ENCODE peak calls at places on chromosomes 2 and 18, in six cellular contexts. D is psoas muscle; Z is HL-60; Y is CD8-positive, alpha-beta memory T cell; C is GM23338; H is SK-N-SH. M is an unnamed sample. For H3K27me3, the result is how much of the 10 kb centered on the place peaks cover.

GRCh38 chr2:182543746-182544525 is 117.1 kb upstream of the PDE1A start:
- DNase-seq in D (no peak), Z (no peak), Y (no peak), C (no peak), H (no peak), M (no peak)

GRCh38 chr2:163210430-163210918 is 371.9 kb upstream of the KCNH7 start:
- DNase-seq in D (no peak), Z (no peak), Y (no peak), C (no peak), H (no peak), M (no peak)

GRCh38 chr18:8188196-8188595 is 421.0 kb upstream of the RAB12 start:
- DNase-seq in D (no peak), Z (no peak), Y (no peak), C (no peak), H (no peak), M (no peak)

GRCh38 chr2:3487931-3488554 is 31.3 kb downstream of the ADI1 start:
- DNase-seq in D (peak), Z (no peak), Y (no peak), C (no peak), H (peak), M (no peak)

GRCh38 chr18:9233771-9234440 is 97.3 kb downstream of the ANKRD12 start:
- DNase-seq in D (no peak), Z (no peak), Y (no peak), C (peak), H (no peak), M (no peak)

GRCh38 chr2:241358470-241358869 is 2.4 kb downstream of the FARP2 start:
- DNase-seq in D (no peak), Z (no peak), Y (no peak), C (no peak), H (no peak), M (peak)

GRCh38 chr2:135557533-135557932 is 26.2 kb downstream of the R3HDM1 start:
- DNase-seq in D (no peak), Z (no peak), Y (no peak), C (no peak), H (no peak), M (peak)

GRCh38 chr18:33697498-33697897 is 119.5 kb downstream of the ASXL3 start:
- DNase-seq in D (no peak), Z (no peak), Y (no peak), C (no peak), H (no peak), M (peak)

GRCh38 chr2:177618270-177619253 is 226.0 kb downstream of the AGPS start:
- DNase-seq in D (peak), Z (peak), Y (peak), C (peak), H (peak), M (peak)

GRCh38 chr18:48031011-48031480 is 100.6 kb upstream of the SMAD2 start:
- DNase-seq in D (no peak), Z (peak), Y (no peak), C (peak), H (peak), M (peak)

GRCh38 chr2:225177098-225177497 is 134.8 kb upstream of the DOCK10 start:
- DNase-seq in D (no peak), Z (no peak), Y (no peak), C (no peak), H (no peak), M (no peak)

GRCh38 chr2:207315131-207315530 is 149.4 kb upstream of the KLF7 start:
- DNase-seq in D (no peak), Z (no peak), Y (no peak), C (no peak), H (no peak), M (no peak)

GRCh38 chr2:85800576-85800975 is 46.8 kb downstream of the ATOH8 start:
- DNase-seq in D (no peak), Z (peak), Y (no peak), C (no peak), H (no peak), M (no peak)

GRCh38 chr2:42368817-42369550 is 8.0 kb upstream of the COX7A2L start:
- DNase-seq in D (no peak), Z (no peak), Y (no peak), C (no peak), H (no peak), M (peak)

GRCh38 chr2:223979730-223980396 is 22.6 kb downstream of the MRPL44 start:
- DNase-seq in D (no peak), Z (no peak), Y (no peak), C (no peak), H (no peak), M (no peak)

GRCh38 chr2:25374411-25374810 is 32.7 kb upstream of the DNMT3A start:
- DNase-seq in D (peak), Z (no peak), Y (no peak), C (no peak), H (no peak), M (no peak)

GRCh38 chr2:64482765-64483504 is 29.0 kb downstream of the LGALSL start:
- DNase-seq in D (no peak), Z (no peak), Y (no peak), C (no peak), H (peak), M (peak)

GRCh38 chr2:109527079-109527478 is 86.7 kb downstream of the SEPTIN10 start:
- DNase-seq in D (no peak), Z (no peak), Y (no peak), C (no peak), H (no peak), M (no peak)

GRCh38 chr18:79763407-79763806 is 34.3 kb upstream of the KCNG2 start:
- DNase-seq in D (no peak), Z (no peak), Y (no peak), C (no peak), H (no peak), M (no peak)

GRCh38 chr2:211692689-211693088 is 845.9 kb downstream of the ERBB4 start:
- DNase-seq in D (no peak), Z (no peak), Y (no peak), C (no peak), H (no peak), M (no peak)

GRCh38 chr2:28955492-28955891 is 25.6 kb upstream of the TOGARAM2 start:
- DNase-seq in D (no peak), Z (no peak), Y (no peak), C (peak), H (no peak), M (no peak)

GRCh38 chr2:231904161-231904611 is 22.0 kb downstream of the NPPC start:
- DNase-seq in D (peak), Z (no peak), Y (no peak), C (no peak), H (no peak), M (peak)

GRCh38 chr2:185757356-185757755 is 18.8 kb downstream of the FSIP2 start:
- DNase-seq in D (no peak), Z (no peak), Y (no peak), C (no peak), H (no peak), M (no peak)

GRCh38 chr2:181058378-181059269 is 78.2 kb downstream of the UBE2E3 start:
- DNase-seq in D (no peak), Z (peak), Y (peak), C (peak), H (peak), M (peak)

GRCh38 chr2:96536445-96537065 is at the start of gene ARID5A:
- DNase-seq in D (peak), Z (peak), Y (peak), C (peak), H (peak), M (peak)

DNA sequence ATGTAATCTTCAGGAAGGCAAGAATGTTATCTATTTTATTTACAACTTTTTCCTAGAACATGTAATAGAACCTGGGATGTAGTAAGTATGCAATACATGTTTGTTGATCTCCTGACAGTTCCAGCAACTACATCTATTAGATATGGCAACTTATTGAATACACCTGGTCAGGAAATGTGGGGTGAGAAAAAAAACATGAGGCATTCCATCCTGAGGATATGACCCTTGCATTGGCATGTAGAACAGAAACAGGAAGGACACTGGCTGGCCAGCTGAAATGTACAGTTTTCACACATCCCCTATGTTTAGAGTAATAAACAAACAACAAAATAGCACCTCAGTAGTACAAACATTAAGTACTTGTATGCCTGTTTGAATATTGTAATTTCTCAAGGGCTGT is 272.6 kb upstream of the NT5C1B start:
- DNase-seq in D (no peak), Z (no peak), Y (no peak), C (no peak), H (no peak), M (no peak)
- H3K4me3 ChIP-seq in D (no peak), Z (no peak), Y (no peak), C (no peak), H (no peak), M (no peak)

DNA sequence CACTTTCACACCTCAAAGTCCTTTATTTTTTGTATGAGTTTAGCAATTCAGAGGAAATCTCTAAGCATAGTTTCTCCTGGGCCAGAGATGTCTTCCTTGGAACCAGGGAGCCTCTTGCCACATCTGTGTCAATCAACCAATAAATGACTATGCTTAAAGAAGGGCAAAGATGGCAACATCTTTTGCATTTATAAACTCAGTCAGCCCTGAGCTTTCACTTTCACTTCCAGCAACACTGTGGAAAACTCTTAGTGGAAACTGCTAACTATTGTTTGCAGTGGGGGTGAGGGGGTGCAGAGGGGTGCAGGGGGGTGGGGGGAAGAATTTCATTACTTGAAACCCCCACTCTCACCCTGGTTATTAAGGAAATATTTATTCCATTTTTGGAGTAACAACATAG is 3.4 kb downstream of the ACVR1C start:
- DNase-seq in D (no peak), Z (no peak), Y (no peak), C (no peak), H (no peak), M (peak)
- H3K27me3 ChIP-seq in D (under half), Z (under half), Y (under half), C (half or more), H (under half), M (under half)

DNA sequence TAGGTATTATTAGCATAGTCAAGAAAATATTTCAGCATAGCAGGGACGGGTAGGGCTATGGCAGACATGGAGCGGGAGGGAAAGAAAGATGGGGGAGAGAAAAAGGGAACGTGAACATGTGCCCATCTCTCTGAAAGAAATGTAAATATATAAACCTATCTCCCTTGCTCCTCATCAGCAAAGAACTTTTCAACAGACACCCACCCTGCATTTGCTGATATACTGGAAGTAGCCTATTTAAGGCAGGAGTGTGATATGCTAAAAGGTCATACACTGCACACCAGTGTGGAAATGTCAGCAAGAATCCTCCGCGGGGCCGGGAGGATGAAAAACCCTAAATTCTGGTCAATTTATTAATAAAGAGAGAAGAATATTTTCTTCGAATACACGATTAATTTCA is 1.7 kb downstream of the MBOAT2 start:
- DNase-seq in D (no peak), Z (no peak), Y (no peak), C (no peak), H (no peak), M (no peak)
- H3K4me3 ChIP-seq in D (no peak), Z (no peak), Y (no peak), C (peak), H (peak), M (no peak)

GRCh38 chr18:74444104-74444503 is 13.0 kb downstream of the DIPK1C start:
- DNase-seq in D (no peak), Z (no peak), Y (no peak), C (no peak), H (no peak), M (no peak)
- H3K27me3 ChIP-seq in D (under half), Z (under half), Y (under half), C (under half), H (half or more), M (under half)

GRCh38 chr2:205685314-205686230 is 3.3 kb downstream of the NRP2 start:
- DNase-seq in D (no peak), Z (no peak), Y (no peak), C (peak), H (peak), M (peak)

GRCh38 chr2:205682239-205683021 is at the start of gene NRP2:
- DNase-seq in D (peak), Z (peak), Y (no peak), C (peak), H (peak), M (peak)

GRCh38 chr2:205684871-205685313 is 2.6 kb downstream of the NRP2 start:
- DNase-seq in D (no peak), Z (no peak), Y (no peak), C (peak), H (no peak), M (no peak)

GRCh38 chr2:205683179-205683978 is 1.1 kb downstream of the NRP2 start:
- DNase-seq in D (no peak), Z (no peak), Y (no peak), C (no peak), H (no peak), M (no peak)

GRCh38 chr2:205683991-205684390 is 1.7 kb downstream of the NRP2 start:
- DNase-seq in D (no peak), Z (no peak), Y (no peak), C (no peak), H (no peak), M (no peak)
- H3K4me3 ChIP-seq in D (peak), Z (no peak), Y (no peak), C (peak), H (peak), M (no peak)

M was measured in small intestine.